ENCODE peak calls at places on chromosomes 13 and 19, in seven cellular contexts. I, A, T, N, B, Q and K are unnamed samples.

GRCh38 chr13:29994911-29995601 is 144.6 kb upstream of the UBL3 start:
- DNase-seq in I (no peak), A (no peak), T (no peak), N (no peak), B (no peak), Q (no peak), K (no peak)

GRCh38 chr19:38838208-38838985 is 6.8 kb upstream of the ECH1 start:
- DNase-seq in I (peak), A (no peak), T (no peak), N (peak), B (no peak), Q (no peak), K (no peak)

GRCh38 chr19:49666120-49666444 is 349 bp downstream of the BCL2L12 start:
- DNase-seq in I (no peak), A (no peak), T (no peak), N (no peak), B (no peak), Q (no peak), K (no peak)

GRCh38 chr19:5774921-5775320 is 9.6 kb downstream of the PRR22 start:
- DNase-seq in I (no peak), A (no peak), T (no peak), N (no peak), B (no peak), Q (no peak), K (no peak)

GRCh38 chr19:50320051-50320450 is 9.1 kb downstream of the KCNC3 start:
- DNase-seq in I (no peak), A (no peak), T (no peak), N (no peak), B (no peak), Q (no peak), K (no peak)

GRCh38 chr13:72290962-72291681 is 424.1 kb upstream of the DACH1 start:
- DNase-seq in I (no peak), A (no peak), T (no peak), N (no peak), B (no peak), Q (no peak), K (no peak)

GRCh38 chr13:46181799-46182490 is at the start of gene LCP1:
- DNase-seq in I (no peak), A (peak), T (no peak), N (peak), B (no peak), Q (no peak), K (no peak)

GRCh38 chr13:68872338-68872737 is 1235.3 kb upstream of the ATXN8OS start:
- DNase-seq in I (no peak), A (no peak), T (no peak), N (no peak), B (no peak), Q (no peak), K (no peak)

GRCh38 chr19:30374791-30375650 is 2.8 kb downstream of the ZNF536 start:
- DNase-seq in I (no peak), A (no peak), T (no peak), N (no peak), B (no peak), Q (no peak), K (peak)

GRCh38 chr13:27171244-27171829 is at the start of gene USP12:
- DNase-seq in I (no peak), A (peak), T (no peak), N (peak), B (no peak), Q (no peak), K (peak)

GRCh38 chr13:46641274-46642081 is 88.5 kb downstream of the LRCH1 start:
- DNase-seq in I (no peak), A (no peak), T (no peak), N (no peak), B (no peak), Q (no peak), K (no peak)

GRCh38 chr19:2038284-2039081 is 12.6 kb downstream of the MKNK2 start:
- DNase-seq in I (no peak), A (no peak), T (no peak), N (no peak), B (no peak), Q (no peak), K (no peak)

GRCh38 chr13:34578471-34578870 is 363.6 kb upstream of the NBEA start:
- DNase-seq in I (no peak), A (no peak), T (no peak), N (no peak), B (no peak), Q (no peak), K (no peak)

GRCh38 chr13:112725346-112726017 is 35.6 kb downstream of the ATP11A start:
- DNase-seq in I (no peak), A (no peak), T (no peak), N (no peak), B (no peak), Q (no peak), K (no peak)

GRCh38 chr13:113744197-113745000 is 14.6 kb upstream of the TMEM255B start:
- DNase-seq in I (no peak), A (no peak), T (no peak), N (no peak), B (no peak), Q (no peak), K (peak)

GRCh38 chr13:106602178-106602577 is 34.2 kb upstream of the ARGLU1 start:
- DNase-seq in I (peak), A (no peak), T (no peak), N (no peak), B (no peak), Q (no peak), K (no peak)

GRCh38 chr19:46924874-46925547 is 64.2 kb downstream of the ARHGAP35 start:
- DNase-seq in I (peak), A (peak), T (no peak), N (peak), B (no peak), Q (no peak), K (no peak)

GRCh38 chr13:69567514-69567913 is 540.1 kb upstream of the ATXN8OS start:
- DNase-seq in I (no peak), A (no peak), T (no peak), N (no peak), B (no peak), Q (no peak), K (no peak)

GRCh38 chr19:32814046-32814445 is 55.5 kb downstream of the SLC7A9 start:
- DNase-seq in I (no peak), A (no peak), T (peak), N (no peak), B (no peak), Q (no peak), K (no peak)

GRCh38 chr13:60716296-60716695 is 319.3 kb downstream of the TDRD3 start:
- DNase-seq in I (no peak), A (no peak), T (no peak), N (no peak), B (no peak), Q (no peak), K (no peak)

GRCh38 chr13:20002766-20003165 is 44.2 kb downstream of the ZMYM2 start:
- DNase-seq in I (no peak), A (no peak), T (no peak), N (no peak), B (no peak), Q (no peak), K (no peak)

GRCh38 chr13:97018029-97018819 is 23.9 kb upstream of the OXGR1 start:
- DNase-seq in I (peak), A (peak), T (no peak), N (peak), B (no peak), Q (no peak), K (peak)

GRCh38 chr13:109096101-109096500 is 466.7 kb downstream of the MYO16 start:
- DNase-seq in I (no peak), A (no peak), T (no peak), N (no peak), B (no peak), Q (no peak), K (no peak)

GRCh38 chr19:45800009-45800553 is 7.4 kb upstream of the DMWD start:
- DNase-seq in I (no peak), A (no peak), T (no peak), N (no peak), B (no peak), Q (no peak), K (no peak)